ENCODE peak calls at places on chromosomes 12 and 14, in eight cellular contexts. One of them, this sample, is unnamed.

GRCh38 chr12:113933201-113933786 is 32.8 kb downstream of the RBM19 start:
- DNase-seq in body of pancreas: no peak
- DNase-seq in spleen: no peak
- DNase-seq in GM23248: peak; percentile 29
- DNase-seq in PC-9: no peak
- DNase-seq in IMR-90: peak; percentile 79
- DNase-seq in tibial artery: no peak
- DNase-seq in psoas muscle: peak; percentile 41
- DNase-seq in this sample: no peak

GRCh38 chr14:101932668-101933067 is 31.7 kb upstream of the DYNC1H1 start:
- DNase-seq in body of pancreas: no peak
- DNase-seq in spleen: no peak
- DNase-seq in GM23248: no peak
- DNase-seq in PC-9: no peak
- DNase-seq in IMR-90: peak; percentile 28
- DNase-seq in tibial artery: no peak
- DNase-seq in psoas muscle: no peak
- DNase-seq in this sample: no peak

GRCh38 chr12:122204829-122205589 is 1.5 kb downstream of the B3GNT4 start:
- DNase-seq in body of pancreas: no peak
- DNase-seq in spleen: no peak
- DNase-seq in GM23248: no peak
- DNase-seq in PC-9: no peak
- DNase-seq in IMR-90: no peak
- DNase-seq in tibial artery: peak; percentile 50
- DNase-seq in psoas muscle: no peak
- DNase-seq in this sample: no peak

GRCh38 chr12:51972424-51972812 is 20.9 kb downstream of the ACVR1B start:
- DNase-seq in body of pancreas: no peak
- DNase-seq in spleen: no peak
- DNase-seq in GM23248: no peak
- DNase-seq in PC-9: no peak
- DNase-seq in IMR-90: no peak
- DNase-seq in tibial artery: no peak
- DNase-seq in psoas muscle: no peak
- DNase-seq in this sample: no peak

GRCh38 chr14:23008836-23009235 is 1.1 kb downstream of the C14orf93 start:
- DNase-seq in body of pancreas: no peak
- DNase-seq in spleen: no peak
- DNase-seq in GM23248: no peak
- DNase-seq in PC-9: no peak
- DNase-seq in IMR-90: no peak
- DNase-seq in tibial artery: no peak
- DNase-seq in psoas muscle: no peak
- DNase-seq in this sample: no peak

GRCh38 chr14:102086346-102086971 is 385 bp downstream of the HSP90AA1 start:
- DNase-seq in body of pancreas: peak; percentile 65
- DNase-seq in spleen: no peak
- DNase-seq in GM23248: peak; percentile 88
- DNase-seq in PC-9: no peak
- DNase-seq in IMR-90: peak; percentile 68
- DNase-seq in tibial artery: peak; percentile 70
- DNase-seq in psoas muscle: peak; percentile 44
- DNase-seq in this sample: no peak

GRCh38 chr14:32367501-32367900 is 38.4 kb downstream of the AKAP6 start:
- DNase-seq in body of pancreas: no peak
- DNase-seq in spleen: no peak
- DNase-seq in GM23248: peak; percentile 51
- DNase-seq in PC-9: no peak
- DNase-seq in IMR-90: no peak
- DNase-seq in tibial artery: no peak
- DNase-seq in psoas muscle: no peak
- DNase-seq in this sample: no peak

GRCh38 chr12:68932123-68932700 is 759 bp downstream of the CPM start:
- DNase-seq in body of pancreas: no peak
- DNase-seq in spleen: no peak
- DNase-seq in GM23248: no peak
- DNase-seq in PC-9: no peak
- DNase-seq in IMR-90: no peak
- DNase-seq in tibial artery: no peak
- DNase-seq in psoas muscle: no peak
- DNase-seq in this sample: no peak

GRCh38 chr12:49706351-49707126 is 666 bp downstream of the FMNL3 start:
- DNase-seq in body of pancreas: no peak
- DNase-seq in spleen: no peak
- DNase-seq in GM23248: peak; percentile 65
- DNase-seq in PC-9: peak; percentile 2
- DNase-seq in IMR-90: peak; percentile 47
- DNase-seq in tibial artery: peak; percentile 79
- DNase-seq in psoas muscle: peak; percentile 24
- DNase-seq in this sample: no peak

GRCh38 chr12:73863541-73863940 is 674.1 kb upstream of the ATXN7L3B start:
- DNase-seq in body of pancreas: no peak
- DNase-seq in spleen: no peak
- DNase-seq in GM23248: no peak
- DNase-seq in PC-9: no peak
- DNase-seq in IMR-90: no peak
- DNase-seq in tibial artery: no peak
- DNase-seq in psoas muscle: no peak
- DNase-seq in this sample: peak; percentile 10

GRCh38 chr14:22614240-22614799 is 16.2 kb downstream of the ABHD4 start:
- DNase-seq in body of pancreas: peak; percentile 38
- DNase-seq in spleen: no peak
- DNase-seq in GM23248: peak; percentile 95
- DNase-seq in PC-9: peak; percentile 76
- DNase-seq in IMR-90: peak; percentile 98
- DNase-seq in tibial artery: no peak
- DNase-seq in psoas muscle: peak; percentile 21
- DNase-seq in this sample: peak; percentile 93

GRCh38 chr12:98678946-98679610 is 34.0 kb downstream of the APAF1 start:
- DNase-seq in body of pancreas: no peak
- DNase-seq in spleen: no peak
- DNase-seq in GM23248: no peak
- DNase-seq in PC-9: no peak
- DNase-seq in IMR-90: no peak
- DNase-seq in tibial artery: no peak
- DNase-seq in psoas muscle: no peak
- DNase-seq in this sample: no peak

GRCh38 chr12:110844551-110845395 is 2.0 kb upstream of the CCDC63 start:
- DNase-seq in body of pancreas: no peak
- DNase-seq in spleen: no peak
- DNase-seq in GM23248: peak; percentile 73
- DNase-seq in PC-9: peak; percentile 25
- DNase-seq in IMR-90: no peak
- DNase-seq in tibial artery: peak; percentile 68
- DNase-seq in psoas muscle: peak; percentile 50
- DNase-seq in this sample: no peak
- H3K27ac ChIP-seq in body of pancreas: no peak overlapping the region
- H3K27ac ChIP-seq in spleen: no peak overlapping the region
- H3K27ac ChIP-seq in GM23248: no peak overlapping the region
- H3K27ac ChIP-seq in PC-9: no peak overlapping the region
- H3K27ac ChIP-seq in IMR-90: no peak overlapping the region
- H3K27ac ChIP-seq in tibial artery: no peak overlapping the region
- H3K27ac ChIP-seq in psoas muscle: no peak overlapping the region
- H3K27ac ChIP-seq in this sample: no peak overlapping the region

GRCh38 chr14:75363156-75363555 is 64.7 kb upstream of the JDP2 start:
- DNase-seq in body of pancreas: no peak
- DNase-seq in spleen: no peak
- DNase-seq in GM23248: no peak
- DNase-seq in PC-9: no peak
- DNase-seq in IMR-90: no peak
- DNase-seq in tibial artery: no peak
- DNase-seq in psoas muscle: no peak
- DNase-seq in this sample: no peak
- H3K27ac ChIP-seq in body of pancreas: no peak overlapping the region
- H3K27ac ChIP-seq in spleen: no peak overlapping the region
- H3K27ac ChIP-seq in GM23248: no peak overlapping the region
- H3K27ac ChIP-seq in PC-9: no peak overlapping the region
- H3K27ac ChIP-seq in IMR-90: no peak overlapping the region
- H3K27ac ChIP-seq in tibial artery: peak overlapping the region; percentile 80
- H3K27ac ChIP-seq in psoas muscle: no peak overlapping the region
- H3K27ac ChIP-seq in this sample: no peak overlapping the region

GRCh38 chr12:104482748-104483147 is 26.0 kb downstream of the CHST11 start:
- DNase-seq in body of pancreas: peak; percentile 26
- DNase-seq in spleen: no peak
- DNase-seq in GM23248: no peak
- DNase-seq in PC-9: no peak
- DNase-seq in IMR-90: no peak
- DNase-seq in tibial artery: no peak
- DNase-seq in psoas muscle: no peak
- DNase-seq in this sample: no peak

GRCh38 chr12:104486416-104486815 is 29.7 kb downstream of the CHST11 start:
- DNase-seq in body of pancreas: no peak
- DNase-seq in spleen: no peak
- DNase-seq in GM23248: peak; percentile 47
- DNase-seq in PC-9: no peak
- DNase-seq in IMR-90: no peak
- DNase-seq in tibial artery: no peak
- DNase-seq in psoas muscle: no peak
- DNase-seq in this sample: no peak

GRCh38 chr12:104486943-104487819 is 30.4 kb downstream of the CHST11 start:
- DNase-seq in body of pancreas: no peak
- DNase-seq in spleen: no peak
- DNase-seq in GM23248: peak; percentile 13
- DNase-seq in PC-9: no peak
- DNase-seq in IMR-90: no peak
- DNase-seq in tibial artery: no peak
- DNase-seq in psoas muscle: no peak
- DNase-seq in this sample: no peak

GRCh38 chr12:104488383-104488782 is 31.6 kb downstream of the CHST11 start:
- DNase-seq in body of pancreas: no peak
- DNase-seq in spleen: no peak
- DNase-seq in GM23248: no peak
- DNase-seq in PC-9: no peak
- DNase-seq in IMR-90: no peak
- DNase-seq in tibial artery: no peak
- DNase-seq in psoas muscle: no peak
- DNase-seq in this sample: no peak

GRCh38 chr12:104485651-104486341 is 29.0 kb downstream of the CHST11 start:
- DNase-seq in body of pancreas: no peak
- DNase-seq in spleen: no peak
- DNase-seq in GM23248: peak; percentile 39
- DNase-seq in PC-9: no peak
- DNase-seq in IMR-90: no peak
- DNase-seq in tibial artery: no peak
- DNase-seq in psoas muscle: no peak
- DNase-seq in this sample: no peak
- H3K27ac ChIP-seq in body of pancreas: no peak overlapping the region
- H3K27ac ChIP-seq in spleen: no peak overlapping the region
- H3K27ac ChIP-seq in GM23248: peak overlapping the region; percentile 18
- H3K27ac ChIP-seq in PC-9: no peak overlapping the region
- H3K27ac ChIP-seq in IMR-90: no peak overlapping the region
- H3K27ac ChIP-seq in tibial artery: peak overlapping the region; percentile 31
- H3K27ac ChIP-seq in psoas muscle: no peak overlapping the region
- H3K27ac ChIP-seq in this sample: no peak overlapping the region

GRCh38 chr12:13116971-13117370 is 13.5 kb upstream of the GSG1 start:
- DNase-seq in body of pancreas: no peak
- DNase-seq in spleen: no peak
- DNase-seq in GM23248: peak; percentile 40
- DNase-seq in PC-9: no peak
- DNase-seq in IMR-90: no peak
- DNase-seq in tibial artery: no peak
- DNase-seq in psoas muscle: no peak
- DNase-seq in this sample: no peak
- H3K27ac ChIP-seq in body of pancreas: no peak overlapping the region
- H3K27ac ChIP-seq in spleen: no peak overlapping the region
- H3K27ac ChIP-seq in GM23248: no peak overlapping the region
- H3K27ac ChIP-seq in PC-9: no peak overlapping the region
- H3K27ac ChIP-seq in IMR-90: no peak overlapping the region
- H3K27ac ChIP-seq in tibial artery: no peak overlapping the region
- H3K27ac ChIP-seq in psoas muscle: no peak overlapping the region
- H3K27ac ChIP-seq in this sample: no peak overlapping the region